ENCODE peak calls at places on chromosomes 5 and 9, in five cellular contexts. One of them, this sample, is unnamed.

GRCh38 chr5:119270955-119271757 is 84.7 kb upstream of the TNFAIP8 start:
- DNase-seq in brain microvascular endothelial cell: no peak
- DNase-seq in fibroblast of the aortic adventitia: no peak
- DNase-seq in AG04450: no peak
- DNase-seq in left lung: no peak
- DNase-seq in this sample: no peak

GRCh38 chr9:126293522-126293889 is 33.1 kb upstream of the MVB12B start:
- DNase-seq in AG04450: no peak
- DNase-seq in brain microvascular endothelial cell: no peak
- DNase-seq in left lung: no peak
- DNase-seq in fibroblast of the aortic adventitia: no peak
- DNase-seq in this sample: no peak

GRCh38 chr5:55701462-55702103 is 10.5 kb downstream of the SLC38A9 start:
- DNase-seq in AG04450: no peak
- DNase-seq in left lung: no peak
- DNase-seq in brain microvascular endothelial cell: no peak
- DNase-seq in fibroblast of the aortic adventitia: no peak
- DNase-seq in this sample: no peak

GRCh38 chr9:136880651-136881050 is 5.7 kb upstream of the TRAF2 start:
- DNase-seq in fibroblast of the aortic adventitia: no peak
- DNase-seq in left lung: no peak
- DNase-seq in AG04450: no peak
- DNase-seq in brain microvascular endothelial cell: no peak
- DNase-seq in this sample: no peak

GRCh38 chr9:99820330-99821186 is 1.1 kb upstream of the NR4A3 start:
- DNase-seq in left lung: no peak
- DNase-seq in fibroblast of the aortic adventitia: peak; percentile 88
- DNase-seq in AG04450: peak; percentile 61
- DNase-seq in brain microvascular endothelial cell: peak; percentile 71
- DNase-seq in this sample: peak; percentile 43

GRCh38 chr5:137217599-137218200 is 281.4 kb downstream of the SPOCK1 start:
- DNase-seq in brain microvascular endothelial cell: no peak
- DNase-seq in fibroblast of the aortic adventitia: peak; percentile 73
- DNase-seq in left lung: no peak
- DNase-seq in AG04450: no peak
- DNase-seq in this sample: no peak

GRCh38 chr9:127569819-127570401 is 42.2 kb upstream of the STXBP1 start:
- DNase-seq in brain microvascular endothelial cell: no peak
- DNase-seq in left lung: no peak
- DNase-seq in fibroblast of the aortic adventitia: no peak
- DNase-seq in AG04450: no peak
- DNase-seq in this sample: no peak

GRCh38 chr9:74961496-74961895 is 8.8 kb upstream of the C9orf40 start:
- DNase-seq in brain microvascular endothelial cell: no peak
- DNase-seq in left lung: no peak
- DNase-seq in fibroblast of the aortic adventitia: no peak
- DNase-seq in AG04450: no peak
- DNase-seq in this sample: no peak

GRCh38 chr9:33737811-33738606 is 57.4 kb upstream of the PRSS3 start:
- DNase-seq in fibroblast of the aortic adventitia: peak; percentile 76
- DNase-seq in brain microvascular endothelial cell: peak; percentile 59
- DNase-seq in AG04450: peak; percentile 29
- DNase-seq in left lung: no peak
- DNase-seq in this sample: peak; percentile 32

GRCh38 chr5:158212237-158212636 is 353.3 kb upstream of the CLINT1 start:
- DNase-seq in AG04450: no peak
- DNase-seq in fibroblast of the aortic adventitia: no peak
- DNase-seq in left lung: no peak
- DNase-seq in brain microvascular endothelial cell: no peak
- DNase-seq in this sample: no peak

GRCh38 chr9:116391306-116391900 is 237.8 kb downstream of the PAPPA start:
- DNase-seq in fibroblast of the aortic adventitia: peak; percentile 55
- DNase-seq in AG04450: peak; percentile 20
- DNase-seq in brain microvascular endothelial cell: peak; percentile 87
- DNase-seq in left lung: no peak
- DNase-seq in this sample: peak; percentile 81

GRCh38 chr9:38074441-38074943 is 5.5 kb upstream of the SHB start:
- DNase-seq in left lung: no peak
- DNase-seq in fibroblast of the aortic adventitia: peak; percentile 37
- DNase-seq in brain microvascular endothelial cell: no peak
- DNase-seq in AG04450: peak; percentile 30
- DNase-seq in this sample: no peak

GRCh38 chr9:95570646-95571045 is 53.9 kb upstream of the PTCH1 start:
- DNase-seq in left lung: no peak
- DNase-seq in brain microvascular endothelial cell: peak; percentile 26
- DNase-seq in fibroblast of the aortic adventitia: no peak
- DNase-seq in AG04450: no peak
- DNase-seq in this sample: peak; percentile 22

GRCh38 chr9:128153117-128153946 is 4.1 kb downstream of the LCN2 start:
- DNase-seq in fibroblast of the aortic adventitia: no peak
- DNase-seq in AG04450: no peak
- DNase-seq in brain microvascular endothelial cell: no peak
- DNase-seq in left lung: peak; percentile 60
- DNase-seq in this sample: no peak

GRCh38 chr5:159478950-159479349 is 148.7 kb upstream of the IL12B start:
- DNase-seq in AG04450: no peak
- DNase-seq in fibroblast of the aortic adventitia: no peak
- DNase-seq in left lung: no peak
- DNase-seq in brain microvascular endothelial cell: no peak
- DNase-seq in this sample: no peak

GRCh38 chr5:103119765-103120606 is at the start of the genes GIN1 and PPIP5K2:
- DNase-seq in brain microvascular endothelial cell: peak; percentile 99
- DNase-seq in fibroblast of the aortic adventitia: peak; percentile 99
- DNase-seq in AG04450: peak; percentile 94
- DNase-seq in left lung: peak; percentile 96
- DNase-seq in this sample: peak; percentile 98

GRCh38 chr9:113388833-113389232 is 12.0 kb upstream of the HDHD3 start:
- DNase-seq in AG04450: no peak
- DNase-seq in left lung: no peak
- DNase-seq in brain microvascular endothelial cell: no peak
- DNase-seq in fibroblast of the aortic adventitia: no peak
- DNase-seq in this sample: no peak

GRCh38 chr9:113656771-113657670 is 193.5 kb downstream of the RGS3 start:
- DNase-seq in left lung: no peak
- DNase-seq in brain microvascular endothelial cell: no peak
- DNase-seq in AG04450: no peak
- DNase-seq in fibroblast of the aortic adventitia: no peak
- DNase-seq in this sample: no peak

GRCh38 chr5:124675921-124676846 is 70.3 kb downstream of the ZNF608 start:
- DNase-seq in AG04450: no peak
- DNase-seq in fibroblast of the aortic adventitia: peak; percentile 59
- DNase-seq in brain microvascular endothelial cell: no peak
- DNase-seq in left lung: no peak
- DNase-seq in this sample: no peak

GRCh38 chr9:90432951-90433350 is 209.7 kb downstream of the DIRAS2 start:
- DNase-seq in brain microvascular endothelial cell: peak; percentile 7
- DNase-seq in fibroblast of the aortic adventitia: no peak
- DNase-seq in AG04450: no peak
- DNase-seq in left lung: no peak
- DNase-seq in this sample: no peak

GRCh38 chr9:34884732-34885131 is 73.4 kb upstream of the PHF24 start:
- DNase-seq in fibroblast of the aortic adventitia: no peak
- DNase-seq in AG04450: no peak
- DNase-seq in left lung: no peak
- DNase-seq in brain microvascular endothelial cell: no peak
- DNase-seq in this sample: no peak

DNA sequence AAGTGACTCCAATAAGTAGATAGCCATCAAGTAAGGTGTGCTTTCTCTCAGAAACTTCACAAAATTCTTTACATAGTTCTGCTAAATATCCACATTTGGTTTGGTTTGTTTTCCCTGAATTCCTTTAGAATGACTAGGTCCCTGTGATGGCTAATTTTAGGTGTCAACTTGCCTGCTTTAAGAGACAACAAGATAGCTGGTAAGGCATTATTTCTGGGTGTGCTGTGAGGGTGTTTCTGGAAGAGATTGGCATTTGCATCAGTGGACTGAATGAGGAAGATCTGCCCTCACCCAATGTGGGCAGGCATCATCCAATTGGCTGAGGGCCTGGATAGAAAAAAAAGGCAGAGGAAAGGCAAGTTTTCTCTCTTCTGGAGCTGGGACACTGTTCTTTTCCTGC is 8.3 kb upstream of the PTBP3 start:
- DNase-seq in fibroblast of the aortic adventitia: peak; percentile 70
- DNase-seq in brain microvascular endothelial cell: no peak
- DNase-seq in AG04450: no peak
- DNase-seq in left lung: no peak
- DNase-seq in this sample: no peak
- H3K4me3 ChIP-seq in fibroblast of the aortic adventitia: no peak overlapping the region
- H3K4me3 ChIP-seq in brain microvascular endothelial cell: no peak overlapping the region
- H3K4me3 ChIP-seq in AG04450: no peak overlapping the region
- H3K4me3 ChIP-seq in left lung: no peak overlapping the region
- H3K4me3 ChIP-seq in this sample: no peak overlapping the region

GRCh38 chr5:151255621-151256286 is 2.8 kb downstream of the GM2A start:
- DNase-seq in brain microvascular endothelial cell: no peak
- DNase-seq in AG04450: no peak
- DNase-seq in left lung: no peak
- DNase-seq in fibroblast of the aortic adventitia: no peak
- DNase-seq in this sample: no peak
- H3K4me3 ChIP-seq in brain microvascular endothelial cell: no peak overlapping the region
- H3K4me3 ChIP-seq in AG04450: no peak overlapping the region
- H3K4me3 ChIP-seq in left lung: no peak overlapping the region
- H3K4me3 ChIP-seq in fibroblast of the aortic adventitia: no peak overlapping the region
- H3K4me3 ChIP-seq in this sample: no peak overlapping the region

GRCh38 chr9:124285490-124285889 is 27.7 kb downstream of the NEK6 start:
- DNase-seq in AG04450: no peak
- DNase-seq in left lung: no peak
- DNase-seq in fibroblast of the aortic adventitia: no peak
- DNase-seq in brain microvascular endothelial cell: no peak
- DNase-seq in this sample: no peak

GRCh38 chr9:124286292-124286931 is 28.7 kb downstream of the NEK6 start:
- DNase-seq in brain microvascular endothelial cell: peak; percentile 88
- DNase-seq in AG04450: peak; percentile 90
- DNase-seq in left lung: no peak
- DNase-seq in fibroblast of the aortic adventitia: peak; percentile 84
- DNase-seq in this sample: peak; percentile 67

GRCh38 chr9:124284940-124285441 is 27.2 kb downstream of the NEK6 start:
- DNase-seq in left lung: no peak
- DNase-seq in AG04450: no peak
- DNase-seq in fibroblast of the aortic adventitia: peak; percentile 88
- DNase-seq in brain microvascular endothelial cell: peak; percentile 32
- DNase-seq in this sample: peak; percentile 67

GRCh38 chr9:124284237-124284831 is 26.6 kb downstream of the NEK6 start:
- DNase-seq in left lung: no peak
- DNase-seq in AG04450: no peak
- DNase-seq in fibroblast of the aortic adventitia: peak; percentile 49
- DNase-seq in brain microvascular endothelial cell: no peak
- DNase-seq in this sample: no peak

DNA sequence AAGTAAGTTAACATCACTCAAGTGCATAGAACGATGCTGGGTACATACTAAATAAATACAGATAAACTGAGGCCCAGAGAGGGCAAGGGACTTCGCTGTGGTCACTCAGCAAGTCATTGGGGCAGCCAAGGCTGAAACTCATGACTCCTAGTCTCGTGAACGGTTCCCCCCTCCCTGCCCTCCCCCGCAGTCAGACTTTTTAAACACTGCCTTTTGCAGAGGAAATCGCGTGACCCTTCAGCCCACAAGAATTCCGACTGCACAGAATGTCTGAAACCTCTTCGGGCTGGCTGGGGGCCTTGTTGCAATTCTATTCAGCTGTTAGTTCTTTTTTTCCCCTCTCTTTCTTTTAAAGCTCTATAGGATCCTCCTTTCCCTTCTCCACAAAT is 28.1 kb downstream of the NEK6 start:
- DNase-seq in brain microvascular endothelial cell: peak; percentile 97
- DNase-seq in AG04450: peak; percentile 97
- DNase-seq in left lung: no peak
- DNase-seq in fibroblast of the aortic adventitia: peak; percentile 97
- DNase-seq in this sample: peak; percentile 97
- H3K4me3 ChIP-seq in brain microvascular endothelial cell: no peak overlapping the region
- H3K4me3 ChIP-seq in AG04450: no peak overlapping the region
- H3K4me3 ChIP-seq in left lung: no peak overlapping the region
- H3K4me3 ChIP-seq in fibroblast of the aortic adventitia: no peak overlapping the region
- H3K4me3 ChIP-seq in this sample: no peak overlapping the region

GRCh38 chr9:503331-503730 is 288.7 kb downstream of the DOCK8 start:
- DNase-seq in brain microvascular endothelial cell: no peak
- DNase-seq in left lung: no peak
- DNase-seq in fibroblast of the aortic adventitia: no peak
- DNase-seq in AG04450: no peak
- DNase-seq in this sample: no peak
- H3K4me3 ChIP-seq in brain microvascular endothelial cell: no peak overlapping the region
- H3K4me3 ChIP-seq in left lung: peak overlapping the region; percentile 57
- H3K4me3 ChIP-seq in fibroblast of the aortic adventitia: no peak overlapping the region
- H3K4me3 ChIP-seq in AG04450: no peak overlapping the region
- H3K4me3 ChIP-seq in this sample: no peak overlapping the region

This sample was measured in astrocyte of the cerebellum.